ENCODE peak calls at places on chromosomes 1 and 21, in nine cellular contexts. One of them, this sample, is unnamed.

GRCh38 chr1:110874303-110875215 is 1.6 kb downstream of the CD53 start:
- DNase-seq in EL: no peak
- DNase-seq in germinal center: no peak
- DNase-seq in tibial artery: no peak
- DNase-seq in progenitor cell of endocrine pancreas: no peak
- DNase-seq in AG08395: no peak
- DNase-seq in stimulated activated CD4-positive, alpha-beta T cell treated with anti-CD3 and anti-CD28 coated beads, Interleukin-4, amount 100 ng/mL, for 48 hours: no peak
- DNase-seq in effector CD4-positive, alpha-beta T cell: no peak
- DNase-seq in AG08396: no peak
- DNase-seq in this sample: no peak

GRCh38 chr1:94401206-94401605 is 17.0 kb upstream of the ABCD3 start:
- DNase-seq in EL: no peak
- DNase-seq in germinal center: no peak
- DNase-seq in tibial artery: no peak
- DNase-seq in progenitor cell of endocrine pancreas: no peak
- DNase-seq in AG08395: no peak
- DNase-seq in stimulated activated CD4-positive, alpha-beta T cell treated with anti-CD3 and anti-CD28 coated beads, Interleukin-4, amount 100 ng/mL, for 48 hours: no peak
- DNase-seq in effector CD4-positive, alpha-beta T cell: no peak
- DNase-seq in AG08396: no peak
- DNase-seq in this sample: no peak

GRCh38 chr1:183456826-183457225 is 15.5 kb upstream of the SMG7 start:
- DNase-seq in EL: no peak
- DNase-seq in germinal center: no peak
- DNase-seq in tibial artery: no peak
- DNase-seq in progenitor cell of endocrine pancreas: no peak
- DNase-seq in AG08395: no peak
- DNase-seq in stimulated activated CD4-positive, alpha-beta T cell treated with anti-CD3 and anti-CD28 coated beads, Interleukin-4, amount 100 ng/mL, for 48 hours: no peak
- DNase-seq in effector CD4-positive, alpha-beta T cell: no peak
- DNase-seq in AG08396: no peak
- DNase-seq in this sample: no peak

GRCh38 chr1:93904228-93904627 is 5.0 kb downstream of the GCLM start:
- DNase-seq in EL: peak; percentile 4
- DNase-seq in germinal center: peak; percentile 41
- DNase-seq in tibial artery: no peak
- DNase-seq in progenitor cell of endocrine pancreas: no peak
- DNase-seq in AG08395: no peak
- DNase-seq in stimulated activated CD4-positive, alpha-beta T cell treated with anti-CD3 and anti-CD28 coated beads, Interleukin-4, amount 100 ng/mL, for 48 hours: no peak
- DNase-seq in effector CD4-positive, alpha-beta T cell: no peak
- DNase-seq in AG08396: no peak
- DNase-seq in this sample: no peak

GRCh38 chr1:12464627-12465056 is 153.4 kb downstream of the DHRS3 start:
- DNase-seq in EL: peak; percentile 50
- DNase-seq in germinal center: no peak
- DNase-seq in tibial artery: peak; percentile 80
- DNase-seq in progenitor cell of endocrine pancreas: no peak
- DNase-seq in AG08395: peak; percentile 86
- DNase-seq in stimulated activated CD4-positive, alpha-beta T cell treated with anti-CD3 and anti-CD28 coated beads, Interleukin-4, amount 100 ng/mL, for 48 hours: no peak
- DNase-seq in effector CD4-positive, alpha-beta T cell: no peak
- DNase-seq in AG08396: peak; percentile 74
- DNase-seq in this sample: no peak

GRCh38 chr1:41862411-41863221 is 56.1 kb downstream of the HIVEP3 start:
- DNase-seq in EL: peak; percentile 88
- DNase-seq in germinal center: no peak
- DNase-seq in tibial artery: no peak
- DNase-seq in progenitor cell of endocrine pancreas: no peak
- DNase-seq in AG08395: peak; percentile 76
- DNase-seq in stimulated activated CD4-positive, alpha-beta T cell treated with anti-CD3 and anti-CD28 coated beads, Interleukin-4, amount 100 ng/mL, for 48 hours: peak; percentile 34
- DNase-seq in effector CD4-positive, alpha-beta T cell: no peak
- DNase-seq in AG08396: peak; percentile 26
- DNase-seq in this sample: no peak

GRCh38 chr21:36478207-36478701 is 1.7 kb downstream of the CLDN14 start:
- DNase-seq in EL: peak; percentile 88
- DNase-seq in germinal center: no peak
- DNase-seq in tibial artery: no peak
- DNase-seq in progenitor cell of endocrine pancreas: no peak
- DNase-seq in AG08395: peak; percentile 74
- DNase-seq in stimulated activated CD4-positive, alpha-beta T cell treated with anti-CD3 and anti-CD28 coated beads, Interleukin-4, amount 100 ng/mL, for 48 hours: peak; percentile 28
- DNase-seq in effector CD4-positive, alpha-beta T cell: no peak
- DNase-seq in AG08396: peak; percentile 69
- DNase-seq in this sample: no peak

GRCh38 chr1:241998950-241999495 is at the start of gene MAP1LC3C:
- DNase-seq in EL: no peak
- DNase-seq in germinal center: no peak
- DNase-seq in tibial artery: no peak
- DNase-seq in progenitor cell of endocrine pancreas: no peak
- DNase-seq in AG08395: no peak
- DNase-seq in stimulated activated CD4-positive, alpha-beta T cell treated with anti-CD3 and anti-CD28 coated beads, Interleukin-4, amount 100 ng/mL, for 48 hours: no peak
- DNase-seq in effector CD4-positive, alpha-beta T cell: no peak
- DNase-seq in AG08396: no peak
- DNase-seq in this sample: no peak

GRCh38 chr1:86706018-86706417 is 1.6 kb downstream of the SH3GLB1 start:
- DNase-seq in EL: peak; percentile 4
- DNase-seq in germinal center: no peak
- DNase-seq in tibial artery: no peak
- DNase-seq in progenitor cell of endocrine pancreas: no peak
- DNase-seq in AG08395: no peak
- DNase-seq in stimulated activated CD4-positive, alpha-beta T cell treated with anti-CD3 and anti-CD28 coated beads, Interleukin-4, amount 100 ng/mL, for 48 hours: no peak
- DNase-seq in effector CD4-positive, alpha-beta T cell: no peak
- DNase-seq in AG08396: no peak
- DNase-seq in this sample: no peak

GRCh38 chr1:107896946-107897345 is 68.0 kb downstream of the VAV3 start:
- DNase-seq in EL: no peak
- DNase-seq in germinal center: no peak
- DNase-seq in tibial artery: no peak
- DNase-seq in progenitor cell of endocrine pancreas: no peak
- DNase-seq in AG08395: no peak
- DNase-seq in stimulated activated CD4-positive, alpha-beta T cell treated with anti-CD3 and anti-CD28 coated beads, Interleukin-4, amount 100 ng/mL, for 48 hours: no peak
- DNase-seq in effector CD4-positive, alpha-beta T cell: no peak
- DNase-seq in AG08396: no peak
- DNase-seq in this sample: no peak

GRCh38 chr1:87642581-87643129 is 314.0 kb downstream of the LMO4 start:
- DNase-seq in EL: no peak
- DNase-seq in germinal center: no peak
- DNase-seq in tibial artery: no peak
- DNase-seq in progenitor cell of endocrine pancreas: no peak
- DNase-seq in AG08395: no peak
- DNase-seq in stimulated activated CD4-positive, alpha-beta T cell treated with anti-CD3 and anti-CD28 coated beads, Interleukin-4, amount 100 ng/mL, for 48 hours: no peak
- DNase-seq in effector CD4-positive, alpha-beta T cell: no peak
- DNase-seq in AG08396: no peak
- DNase-seq in this sample: no peak

GRCh38 chr1:167706931-167707877 is 14.6 kb upstream of the MPZL1 start:
- DNase-seq in EL: no peak
- DNase-seq in germinal center: no peak
- DNase-seq in tibial artery: no peak
- DNase-seq in progenitor cell of endocrine pancreas: no peak
- DNase-seq in AG08395: no peak
- DNase-seq in stimulated activated CD4-positive, alpha-beta T cell treated with anti-CD3 and anti-CD28 coated beads, Interleukin-4, amount 100 ng/mL, for 48 hours: no peak
- DNase-seq in effector CD4-positive, alpha-beta T cell: no peak
- DNase-seq in AG08396: no peak
- DNase-seq in this sample: no peak

GRCh38 chr1:90067194-90067593 is 72.3 kb downstream of the ZNF326 start:
- DNase-seq in EL: no peak
- DNase-seq in germinal center: no peak
- DNase-seq in tibial artery: no peak
- DNase-seq in progenitor cell of endocrine pancreas: no peak
- DNase-seq in AG08395: no peak
- DNase-seq in stimulated activated CD4-positive, alpha-beta T cell treated with anti-CD3 and anti-CD28 coated beads, Interleukin-4, amount 100 ng/mL, for 48 hours: no peak
- DNase-seq in effector CD4-positive, alpha-beta T cell: no peak
- DNase-seq in AG08396: no peak
- DNase-seq in this sample: no peak

GRCh38 chr1:203306089-203306969 is 1.0 kb downstream of the BTG2 start:
- DNase-seq in EL: peak; percentile 84
- DNase-seq in germinal center: no peak
- DNase-seq in tibial artery: peak; percentile 96
- DNase-seq in progenitor cell of endocrine pancreas: no peak
- DNase-seq in AG08395: peak; percentile 72
- DNase-seq in stimulated activated CD4-positive, alpha-beta T cell treated with anti-CD3 and anti-CD28 coated beads, Interleukin-4, amount 100 ng/mL, for 48 hours: no peak
- DNase-seq in effector CD4-positive, alpha-beta T cell: no peak
- DNase-seq in AG08396: peak; percentile 80
- DNase-seq in this sample: no peak

GRCh38 chr1:245444181-245444580 is 289.4 kb downstream of the KIF26B start:
- DNase-seq in EL: no peak
- DNase-seq in germinal center: no peak
- DNase-seq in tibial artery: no peak
- DNase-seq in progenitor cell of endocrine pancreas: no peak
- DNase-seq in AG08395: no peak
- DNase-seq in stimulated activated CD4-positive, alpha-beta T cell treated with anti-CD3 and anti-CD28 coated beads, Interleukin-4, amount 100 ng/mL, for 48 hours: no peak
- DNase-seq in effector CD4-positive, alpha-beta T cell: no peak
- DNase-seq in AG08396: no peak
- DNase-seq in this sample: no peak

GRCh38 chr1:214506972-214507431 is 44.4 kb downstream of the PTPN14 start:
- DNase-seq in EL: no peak
- DNase-seq in germinal center: no peak
- DNase-seq in tibial artery: no peak
- DNase-seq in progenitor cell of endocrine pancreas: peak; percentile 44
- DNase-seq in AG08395: no peak
- DNase-seq in stimulated activated CD4-positive, alpha-beta T cell treated with anti-CD3 and anti-CD28 coated beads, Interleukin-4, amount 100 ng/mL, for 48 hours: no peak
- DNase-seq in effector CD4-positive, alpha-beta T cell: no peak
- DNase-seq in AG08396: no peak
- DNase-seq in this sample: no peak

GRCh38 chr1:47975302-47975921 is 21.8 kb downstream of the TRABD2B start:
- DNase-seq in EL: no peak
- DNase-seq in germinal center: no peak
- DNase-seq in tibial artery: no peak
- DNase-seq in progenitor cell of endocrine pancreas: no peak
- DNase-seq in AG08395: no peak
- DNase-seq in stimulated activated CD4-positive, alpha-beta T cell treated with anti-CD3 and anti-CD28 coated beads, Interleukin-4, amount 100 ng/mL, for 48 hours: no peak
- DNase-seq in effector CD4-positive, alpha-beta T cell: no peak
- DNase-seq in AG08396: no peak
- DNase-seq in this sample: no peak

GRCh38 chr1:114169509-114169908 is 15.8 kb upstream of the SYT6 start:
- DNase-seq in EL: no peak
- DNase-seq in germinal center: no peak
- DNase-seq in tibial artery: no peak
- DNase-seq in progenitor cell of endocrine pancreas: no peak
- DNase-seq in AG08395: no peak
- DNase-seq in stimulated activated CD4-positive, alpha-beta T cell treated with anti-CD3 and anti-CD28 coated beads, Interleukin-4, amount 100 ng/mL, for 48 hours: no peak
- DNase-seq in effector CD4-positive, alpha-beta T cell: no peak
- DNase-seq in AG08396: no peak
- DNase-seq in this sample: no peak

GRCh38 chr1:24369199-24369598 is 44.4 kb downstream of the STPG1 start:
- DNase-seq in EL: no peak
- DNase-seq in germinal center: no peak
- DNase-seq in tibial artery: peak; percentile 83
- DNase-seq in progenitor cell of endocrine pancreas: no peak
- DNase-seq in AG08395: no peak
- DNase-seq in stimulated activated CD4-positive, alpha-beta T cell treated with anti-CD3 and anti-CD28 coated beads, Interleukin-4, amount 100 ng/mL, for 48 hours: no peak
- DNase-seq in effector CD4-positive, alpha-beta T cell: no peak
- DNase-seq in AG08396: no peak
- DNase-seq in this sample: no peak

GRCh38 chr1:156114919-156115513 is 505 bp downstream of the LMNA start:
- DNase-seq in EL: peak; percentile 35
- DNase-seq in germinal center: no peak
- DNase-seq in tibial artery: peak; percentile 58
- DNase-seq in progenitor cell of endocrine pancreas: no peak
- DNase-seq in AG08395: no peak
- DNase-seq in stimulated activated CD4-positive, alpha-beta T cell treated with anti-CD3 and anti-CD28 coated beads, Interleukin-4, amount 100 ng/mL, for 48 hours: no peak
- DNase-seq in effector CD4-positive, alpha-beta T cell: no peak
- DNase-seq in AG08396: no peak
- DNase-seq in this sample: no peak

GRCh38 chr1:177927021-177927596 is 42.7 kb downstream of the SEC16B start:
- DNase-seq in EL: peak; percentile 97
- DNase-seq in germinal center: no peak
- DNase-seq in tibial artery: no peak
- DNase-seq in progenitor cell of endocrine pancreas: no peak
- DNase-seq in AG08395: peak; percentile 85
- DNase-seq in stimulated activated CD4-positive, alpha-beta T cell treated with anti-CD3 and anti-CD28 coated beads, Interleukin-4, amount 100 ng/mL, for 48 hours: no peak
- DNase-seq in effector CD4-positive, alpha-beta T cell: no peak
- DNase-seq in AG08396: peak; percentile 82
- DNase-seq in this sample: no peak

GRCh38 chr1:52345252-52345651 is 20.8 kb downstream of the CC2D1B start:
- DNase-seq in EL: no peak
- DNase-seq in germinal center: no peak
- DNase-seq in tibial artery: no peak
- DNase-seq in progenitor cell of endocrine pancreas: no peak
- DNase-seq in AG08395: no peak
- DNase-seq in stimulated activated CD4-positive, alpha-beta T cell treated with anti-CD3 and anti-CD28 coated beads, Interleukin-4, amount 100 ng/mL, for 48 hours: no peak
- DNase-seq in effector CD4-positive, alpha-beta T cell: no peak
- DNase-seq in AG08396: no peak
- DNase-seq in this sample: no peak

GRCh38 chr1:152654110-152654509 is 9.1 kb upstream of the LCE2D start:
- DNase-seq in EL: peak; percentile 60
- DNase-seq in germinal center: peak; percentile 45
- DNase-seq in tibial artery: no peak
- DNase-seq in progenitor cell of endocrine pancreas: no peak
- DNase-seq in AG08395: peak; percentile 46
- DNase-seq in stimulated activated CD4-positive, alpha-beta T cell treated with anti-CD3 and anti-CD28 coated beads, Interleukin-4, amount 100 ng/mL, for 48 hours: peak; percentile 41
- DNase-seq in effector CD4-positive, alpha-beta T cell: peak; percentile 20
- DNase-seq in AG08396: peak; percentile 73
- DNase-seq in this sample: peak; percentile 9

This sample was measured in iPS DF 6.9.